ENCODE peak calls at places on chromosomes 16 and 17, in ten cellular contexts. U is mucosa of descending colon, Y is prostate gland, X is MM.1S, G is breast epithelium, D is BE2C, B is lower lobe of right lung, P is brain microvascular endothelial cell, J is neural progenitor cell, H is SK-N-SH. V is an unnamed sample. For H3K36me3, the result is how much of the 10 kb centered on the place peaks cover.

GRCh38 chr16:85600078-85600477 is 13.0 kb upstream of the GSE1 start:
- DNase-seq in U (no peak), Y (no peak), X (no peak), G (no peak), D (no peak), B (no peak), P (no peak), J (no peak), H (no peak), V (no peak)

GRCh38 chr16:85704900-85705846 is 16.4 kb upstream of the GINS2 start:
- DNase-seq in U (no peak), Y (no peak), X (no peak), G (no peak), D (no peak), B (no peak), P (no peak), J (no peak), H (no peak), V (no peak)

GRCh38 chr17:66417300-66417719 is 114.9 kb downstream of the PRKCA start:
- DNase-seq in U (no peak), Y (peak), X (no peak), G (no peak), D (no peak), B (no peak), P (no peak), J (no peak), H (no peak), V (no peak)

GRCh38 chr17:32936894-32937500 is 9.0 kb downstream of the TMEM98 start:
- DNase-seq in U (peak), Y (peak), X (peak), G (peak), D (peak), B (peak), P (peak), J (peak), H (peak), V (peak)

GRCh38 chr17:12768267-12768666 is 21.0 kb upstream of the ARHGAP44 start:
- DNase-seq in U (no peak), Y (no peak), X (no peak), G (no peak), D (no peak), B (no peak), P (no peak), J (no peak), H (no peak), V (no peak)

GRCh38 chr17:78184868-78185267 is 2.0 kb downstream of the TK1 start:
- DNase-seq in U (no peak), Y (peak), X (no peak), G (no peak), D (no peak), B (no peak), P (no peak), J (no peak), H (no peak), V (no peak)

GRCh38 chr17:38871247-38871991 is 1.6 kb downstream of the LASP1 start:
- DNase-seq in U (peak), Y (peak), X (peak), G (peak), D (no peak), B (peak), P (peak), J (peak), H (no peak), V (peak)

GRCh38 chr17:58335061-58335731 is 6.6 kb upstream of the TSPOAP1 start:
- DNase-seq in U (peak), Y (no peak), X (no peak), G (no peak), D (no peak), B (peak), P (no peak), J (no peak), H (no peak), V (peak)

GRCh38 chr16:10989494-10989893 is 45.1 kb downstream of the CLEC16A start:
- DNase-seq in U (no peak), Y (no peak), X (no peak), G (no peak), D (peak), B (no peak), P (no peak), J (no peak), H (peak), V (no peak)

GRCh38 chr17:82031885-82032627 is 578 bp downstream of the RAC3 start:
- DNase-seq in U (peak), Y (peak), X (peak), G (no peak), D (no peak), B (no peak), P (no peak), J (peak), H (peak), V (no peak)

GRCh38 chr17:20059728-20060188 is 50.6 kb downstream of the SPECC1 start:
- DNase-seq in U (no peak), Y (no peak), X (peak), G (no peak), D (no peak), B (no peak), P (no peak), J (no peak), H (no peak), V (no peak)

GRCh38 chr17:32445976-32446375 is 1.7 kb downstream of the PSMD11 start:
- DNase-seq in U (no peak), Y (no peak), X (no peak), G (no peak), D (no peak), B (no peak), P (peak), J (no peak), H (no peak), V (no peak)

GRCh38 chr16:58970775-58971174 is 236.7 kb upstream of the GOT2 start:
- DNase-seq in U (no peak), Y (no peak), X (peak), G (no peak), D (no peak), B (no peak), P (no peak), J (no peak), H (no peak), V (no peak)

GRCh38 chr17:41547921-41548843 is 20.1 kb upstream of the KRT19 start:
- DNase-seq in U (peak), Y (peak), X (no peak), G (peak), D (peak), B (peak), P (peak), J (no peak), H (peak), V (peak)

GRCh38 chr17:70208825-70209555 is 39.7 kb downstream of the KCNJ2 start:
- DNase-seq in U (no peak), Y (no peak), X (peak), G (no peak), D (no peak), B (no peak), P (no peak), J (no peak), H (no peak), V (no peak)

GRCh38 chr17:15651583-15652110 is 32.1 kb upstream of the FBXW10B start:
- DNase-seq in U (peak), Y (peak), X (no peak), G (peak), D (peak), B (peak), P (peak), J (peak), H (peak), V (peak)

GRCh38 chr17:50177983-50178834 is 12.4 kb downstream of the SGCA start:
- DNase-seq in U (peak), Y (peak), X (peak), G (peak), D (peak), B (peak), P (peak), J (peak), H (peak), V (peak)

GRCh38 chr17:58413684-58414083 is 3.6 kb downstream of the RNF43 start:
- DNase-seq in U (no peak), Y (no peak), X (no peak), G (no peak), D (no peak), B (no peak), P (no peak), J (no peak), H (no peak), V (no peak)

GRCh38 chr16:54620197-54620596 is 310.5 kb upstream of the IRX5 start:
- DNase-seq in U (no peak), Y (no peak), X (no peak), G (no peak), D (no peak), B (no peak), P (no peak), J (no peak), H (no peak), V (no peak)

GRCh38 chr16:17773698-17774101 is 302.9 kb upstream of the XYLT1 start:
- DNase-seq in U (no peak), Y (peak), X (no peak), G (no peak), D (no peak), B (no peak), P (peak), J (peak), H (peak), V (no peak)

GRCh38 chr16:31734265-31734664 is 139.3 kb upstream of the ZNF267 start:
- DNase-seq in U (no peak), Y (no peak), X (no peak), G (no peak), D (no peak), B (no peak), P (no peak), J (no peak), H (no peak), V (no peak)

DNA sequence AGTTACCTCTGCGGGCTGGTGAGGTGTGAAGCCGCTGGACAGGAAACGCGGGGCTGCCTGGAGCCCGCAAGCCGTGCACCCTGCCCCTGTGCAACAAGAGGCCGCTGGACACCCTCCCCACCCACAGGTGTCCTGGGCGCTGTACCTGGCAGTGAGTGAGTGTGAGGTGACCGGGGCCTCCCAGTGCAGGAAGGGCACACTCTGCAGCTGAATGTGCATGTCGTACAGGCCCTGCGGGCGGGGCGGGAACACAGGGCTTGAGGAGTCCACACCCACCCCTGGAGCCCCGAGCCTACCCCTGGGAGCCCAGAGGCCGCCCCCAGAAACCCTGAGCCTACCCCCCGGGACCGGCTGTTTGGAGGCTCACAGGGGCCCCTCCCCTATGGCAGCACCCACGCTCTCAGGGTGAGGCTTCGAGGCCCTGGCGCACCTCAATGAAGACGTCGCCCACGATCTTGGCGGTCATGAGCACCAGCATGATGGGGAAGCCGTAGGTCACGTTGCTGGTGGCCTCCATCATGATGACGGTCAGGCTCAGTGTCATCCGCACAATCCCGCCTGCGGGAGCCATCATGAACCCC is 4.3 kb upstream of the CCDC154 start:
- DNase-seq in U (no peak), Y (no peak), X (no peak), G (no peak), D (no peak), B (no peak), P (no peak), J (no peak), H (no peak), V (no peak)
- H3K36me3 ChIP-seq in U (under half), Y (under half), X (under half), G (under half), D (under half), B (half or more), P (under half), J (under half), H (under half), V (half or more)

GRCh38 chr17:18318771-18319450 is 3.8 kb downstream of the SMCR8 start:
- DNase-seq in U (no peak), Y (no peak), X (no peak), G (no peak), D (no peak), B (no peak), P (no peak), J (no peak), H (no peak), V (peak)
- H3K36me3 ChIP-seq in U (under half), Y (under half), X (under half), G (under half), D (under half), B (half or more), P (under half), J (under half), H (under half), V (under half)

DNA sequence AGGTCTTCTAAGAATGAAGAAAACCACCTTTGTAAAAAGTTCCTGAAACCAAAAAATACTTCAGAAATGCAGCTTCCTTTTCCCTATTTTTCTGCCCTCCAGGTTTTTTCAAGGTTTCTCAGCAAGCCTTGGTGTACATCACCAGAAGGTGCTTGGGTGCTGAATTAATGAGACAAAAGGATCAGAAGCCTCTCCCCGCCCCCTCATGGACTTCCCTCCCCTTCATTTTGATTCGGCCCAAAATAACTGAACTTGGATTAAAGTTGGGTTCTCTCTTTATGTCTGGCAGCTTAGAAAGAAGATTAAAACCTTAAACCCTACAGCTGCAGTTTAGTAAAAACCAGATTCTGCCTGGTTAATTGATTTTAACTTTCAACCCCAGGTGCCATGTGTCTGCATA is 121.7 kb upstream of the ERCC4 start:
- DNase-seq in U (no peak), Y (no peak), X (no peak), G (no peak), D (no peak), B (no peak), P (no peak), J (no peak), H (no peak), V (no peak)
- H3K36me3 ChIP-seq in U (under half), Y (under half), X (under half), G (under half), D (under half), B (under half), P (under half), J (under half), H (under half), V (under half)

DNA sequence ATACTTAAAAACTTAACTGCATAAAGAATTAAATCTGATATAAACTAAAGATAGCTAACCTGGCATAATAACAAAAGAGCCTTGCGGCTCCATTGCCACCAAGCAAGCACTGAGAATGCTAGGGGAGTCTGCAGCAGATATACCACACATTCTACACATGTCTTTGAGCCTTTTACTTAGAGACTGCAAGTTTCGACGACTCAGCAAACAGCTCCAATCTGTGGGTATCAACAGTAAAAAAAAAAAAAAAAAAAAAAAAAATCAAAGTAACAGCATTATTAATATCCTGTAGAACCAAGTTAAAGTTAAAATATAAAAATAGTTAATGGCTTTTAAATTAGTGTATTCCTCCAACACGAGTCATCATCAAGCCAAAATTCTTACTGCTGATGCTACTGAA is 27.8 kb upstream of the INTS2 start:
- DNase-seq in U (no peak), Y (no peak), X (no peak), G (no peak), D (no peak), B (no peak), P (no peak), J (no peak), H (no peak), V (no peak)
- H3K36me3 ChIP-seq in U (under half), Y (under half), X (under half), G (under half), D (half or more), B (half or more), P (half or more), J (half or more), H (half or more), V (half or more)